ENCODE peak calls at places on chromosome 22, in ten cellular contexts. C is kidney, Y is A549, V is tibial nerve, Z is left ventricle myocardium inferior, T is mammary epithelial cell, G is lower lobe of right lung, B is body of pancreas, J is right lobe of liver, D is uterus. F is an unnamed sample. For H3K4me1, the result is how much of the 10 kb centered on the place peaks cover.

GRCh38 chr22:34567367-34567766 is 498.6 kb upstream of the ISX start:
- DNase-seq in Y (no peak), J (no peak), Z (no peak), D (no peak), G (no peak), V (no peak), B (no peak), T (peak), C (no peak), F (no peak)

GRCh38 chr22:47204002-47204979 is 441.8 kb downstream of the TBC1D22A start:
- DNase-seq in T (no peak), G (no peak), J (no peak), B (no peak), Z (no peak), C (peak), Y (no peak), V (no peak), D (no peak), F (no peak)

GRCh38 chr22:40855104-40855959 is 1.1 kb downstream of the ST13 start:
- DNase-seq in B (no peak), G (no peak), C (no peak), Z (no peak), T (peak), J (no peak), Y (no peak), V (peak), D (peak), F (no peak)

GRCh38 chr22:48541401-48542098 is 1286.1 kb downstream of the BRD1 start:
- DNase-seq in T (no peak), B (no peak), G (no peak), Z (no peak), J (no peak), D (no peak), V (no peak), Y (no peak), C (no peak), F (no peak)

GRCh38 chr22:35556666-35557065 is 16.0 kb downstream of the RASD2 start:
- DNase-seq in Y (no peak), G (no peak), T (no peak), V (no peak), B (no peak), C (no peak), J (no peak), D (no peak), Z (no peak), F (no peak)

GRCh38 chr22:49999063-49999900 is 13.3 kb downstream of the IL17REL start:
- DNase-seq in V (no peak), J (peak), Z (no peak), T (no peak), C (peak), G (peak), D (no peak), B (no peak), Y (no peak), F (peak)

GRCh38 chr22:43090130-43090789 is 1.1 kb upstream of the TTLL1 start:
- DNase-seq in C (peak), B (peak), J (no peak), G (peak), V (peak), Z (peak), Y (peak), T (peak), D (peak), F (no peak)

GRCh38 chr22:36197065-36197440 is 4.6 kb downstream of the APOL4 start:
- DNase-seq in J (no peak), B (peak), D (peak), V (peak), Y (no peak), T (no peak), C (no peak), G (no peak), Z (peak), F (no peak)

GRCh38 chr22:31818481-31819392 is 64.9 kb downstream of the DEPDC5 start:
- DNase-seq in G (no peak), V (no peak), Z (no peak), D (no peak), B (no peak), Y (peak), J (no peak), T (peak), C (no peak), F (no peak)

GRCh38 chr22:29912605-29913398 is 29.8 kb downstream of the MTMR3 start:
- DNase-seq in C (no peak), B (no peak), G (no peak), Z (no peak), J (no peak), Y (peak), V (no peak), D (no peak), T (peak), F (no peak)

GRCh38 chr22:46081831-46082210 is 68.5 kb upstream of the PPARA start:
- DNase-seq in J (peak), V (no peak), B (no peak), Y (no peak), T (peak), C (peak), G (peak), D (peak), Z (peak), F (peak)

GRCh38 chr22:26170112-26170492 is 840 bp downstream of the SEZ6L start:
- DNase-seq in V (no peak), B (no peak), T (no peak), Z (no peak), Y (no peak), G (no peak), D (no peak), J (no peak), C (no peak), F (no peak)

GRCh38 chr22:19478086-19478392 is 954 bp downstream of the UFD1 start:
- DNase-seq in Z (no peak), J (no peak), Y (no peak), V (no peak), B (no peak), C (no peak), G (no peak), T (no peak), D (no peak), F (no peak)

GRCh38 chr22:42041784-42042183 is 28.8 kb downstream of the NAGA start:
- DNase-seq in G (no peak), V (no peak), J (no peak), Z (no peak), B (no peak), D (no peak), Y (no peak), T (no peak), C (no peak), F (no peak)

GRCh38 chr22:33101550-33101949 is 43.4 kb upstream of the SYN3 start:
- DNase-seq in J (no peak), B (no peak), Y (no peak), G (no peak), D (no peak), V (no peak), Z (no peak), C (no peak), T (no peak), F (no peak)

DNA sequence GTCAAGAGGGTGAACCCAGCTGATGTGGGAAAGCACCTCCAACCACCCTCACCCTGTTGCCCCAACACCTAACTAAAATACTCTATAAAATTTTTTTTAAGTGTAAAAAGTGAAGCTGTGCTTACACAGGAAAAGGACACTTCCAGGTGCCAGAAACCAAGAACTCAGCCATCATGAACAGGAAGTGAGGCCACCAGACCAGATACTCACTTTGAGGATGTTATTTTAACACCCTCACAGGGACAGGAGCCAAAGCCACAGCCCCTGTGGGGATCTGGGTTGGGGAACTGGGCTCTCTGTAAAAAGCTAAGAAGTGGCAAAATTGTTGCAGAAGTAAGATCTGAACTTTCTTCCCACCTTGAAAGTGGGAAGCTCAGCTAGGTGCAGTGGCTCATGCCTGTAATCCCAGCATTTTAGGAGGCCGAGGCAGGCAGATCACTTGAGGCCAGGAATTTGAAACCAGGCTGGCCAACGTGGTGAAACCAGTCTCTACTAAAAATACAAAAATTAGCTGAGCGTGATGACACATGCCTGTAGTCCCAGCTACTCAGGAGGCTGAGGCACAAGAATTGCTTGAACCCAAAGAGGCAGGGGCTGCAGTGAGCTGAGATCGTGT is 3.8 kb downstream of the RSPH14 start:
- DNase-seq in T (peak), Z (no peak), Y (no peak), D (no peak), C (no peak), B (peak), V (no peak), J (peak), G (no peak), F (no peak)
- H3K27ac ChIP-seq in T (peak), Z (no peak), Y (no peak), D (no peak), C (peak), B (no peak), V (no peak), J (no peak), G (peak), F (peak)

DNA sequence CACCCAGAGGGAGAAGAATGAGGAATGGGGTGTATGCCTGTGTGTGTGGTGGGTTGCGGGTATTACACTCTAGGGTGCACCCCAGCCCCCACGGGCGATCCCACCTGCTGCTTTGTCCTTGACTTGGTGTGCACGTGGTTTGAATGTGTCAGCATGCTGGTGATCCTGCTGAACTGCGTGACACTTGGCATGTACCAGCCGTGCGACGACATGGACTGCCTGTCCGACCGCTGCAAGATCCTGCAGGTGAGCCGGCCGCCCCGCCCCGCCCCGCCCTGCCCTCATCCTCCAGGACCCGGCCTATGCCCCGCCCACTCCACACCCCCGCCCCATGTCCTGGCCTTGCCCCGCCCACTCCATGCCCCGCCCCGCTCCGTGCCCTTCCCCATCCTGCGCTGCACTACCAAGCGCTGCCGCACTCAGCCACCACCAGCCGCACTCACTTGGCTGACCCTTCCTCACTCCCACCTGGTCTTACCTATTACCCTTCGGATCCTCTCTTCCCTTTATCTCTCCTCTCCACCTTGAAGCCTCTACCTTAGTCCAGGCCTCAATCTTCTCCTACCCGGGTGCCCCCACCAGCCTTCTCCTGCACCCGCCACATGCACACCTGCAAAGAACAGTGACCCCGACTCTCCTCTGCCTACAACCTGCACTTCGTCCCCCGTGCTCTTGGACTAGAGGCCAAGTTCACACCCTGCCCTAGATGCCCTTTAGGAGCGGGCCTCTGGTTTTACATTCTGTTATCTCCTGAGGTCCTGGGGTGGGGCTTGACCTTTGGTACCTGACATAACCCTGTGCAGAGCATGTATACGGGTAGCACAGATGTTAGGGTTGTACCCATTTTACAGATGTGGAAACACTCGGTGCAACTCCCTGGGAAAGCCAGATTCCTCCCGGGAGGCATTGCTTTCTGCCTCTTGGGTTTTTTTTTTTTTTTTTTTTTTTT is 27.7 kb downstream of the CACNA1I start:
- DNase-seq in D (no peak), Z (no peak), C (peak), B (peak), G (peak), T (peak), Y (peak), V (no peak), J (no peak), F (peak)
- TF ChIP-seq CTCF in D (no peak), Z (no peak), C (no peak), B (no peak), G (no peak), T (peak), Y (no peak), V (no peak), J (no peak), F (no peak)

DNA sequence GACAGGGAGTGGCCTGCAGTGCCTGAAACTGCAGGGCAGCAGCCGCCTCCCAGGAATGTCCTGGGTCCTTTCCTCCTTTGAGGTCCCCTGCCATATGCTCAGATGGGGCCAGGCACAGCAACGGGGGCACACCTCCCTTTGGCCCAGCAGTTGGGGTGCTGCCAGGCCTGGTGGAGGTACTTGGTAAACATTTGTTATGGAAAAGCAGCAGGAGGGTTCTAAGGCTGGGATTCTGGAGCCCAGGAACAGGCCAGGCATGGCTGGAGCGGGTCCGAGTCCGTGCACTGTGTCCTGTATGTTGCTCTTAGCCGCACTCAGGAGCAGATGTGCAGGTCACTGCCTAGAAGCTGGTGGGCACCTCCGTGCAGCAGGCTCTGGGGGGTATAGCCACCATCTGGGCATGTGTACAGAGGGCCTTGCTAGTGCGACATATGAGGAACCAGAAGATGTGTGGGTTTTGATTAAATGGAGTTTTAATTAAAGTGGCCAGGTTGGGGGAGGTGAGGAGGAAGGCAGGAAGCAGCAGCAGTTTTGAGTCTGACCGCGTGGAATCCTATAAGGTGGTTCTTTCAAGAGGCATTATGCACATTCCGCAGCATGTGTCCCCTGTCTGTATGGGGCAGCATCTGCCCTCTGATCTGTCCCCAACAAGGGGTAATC is 1.5 kb downstream of the ADORA2A start:
- DNase-seq in B (no peak), G (peak), V (no peak), Z (no peak), Y (no peak), J (peak), D (no peak), C (peak), T (no peak), F (no peak)
- H3K4me1 ChIP-seq in B (under half), G (half or more), V (under half), Z (half or more), Y (under half), J (under half), D (under half), C (under half), T (under half), F (under half)

GRCh38 chr22:17772963-17773605 is 1.2 kb downstream of the BID start:
- DNase-seq in V (no peak), T (peak), J (no peak), C (peak), Y (no peak), D (no peak), B (peak), G (no peak), Z (no peak), F (no peak)
- H3K27ac ChIP-seq in V (no peak), T (no peak), J (peak), C (no peak), Y (peak), D (no peak), B (no peak), G (peak), Z (no peak), F (no peak)

DNA sequence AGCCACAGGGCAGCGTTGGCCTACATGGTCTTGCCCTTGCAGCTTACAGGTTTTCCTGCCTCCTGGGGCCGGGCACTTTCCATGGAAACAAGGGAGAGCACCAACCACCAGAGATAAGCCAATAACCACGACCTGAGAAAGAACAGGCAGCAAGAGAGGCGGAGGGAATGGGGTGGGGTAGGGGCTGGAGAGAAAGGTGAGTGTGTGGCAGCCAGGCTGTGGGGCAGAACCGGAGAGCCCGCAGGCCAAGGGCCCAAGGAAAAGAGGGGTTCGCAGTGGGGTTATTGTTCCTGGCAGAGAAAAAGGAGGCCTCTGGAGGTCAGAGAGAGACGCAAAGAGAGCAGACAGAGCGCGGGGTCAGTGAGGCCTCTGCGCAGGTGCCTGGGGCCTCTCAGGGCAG is 33.2 kb downstream of the LRRC74B start:
- DNase-seq in V (no peak), J (no peak), G (no peak), T (no peak), Y (no peak), D (no peak), B (no peak), C (no peak), Z (no peak), F (no peak)
- TF ChIP-seq CTCF in V (no peak), J (no peak), G (no peak), T (no peak), Y (no peak), D (no peak), B (no peak), C (no peak), Z (no peak), F (no peak)

GRCh38 chr22:37328017-37328416 is 45.7 kb downstream of the CYTH4 start:
- DNase-seq in D (no peak), T (peak), Y (peak), J (no peak), G (no peak), B (no peak), V (no peak), Z (no peak), C (no peak), F (no peak)

GRCh38 chr22:37331034-37331428 is 48.7 kb downstream of the CYTH4 start:
- DNase-seq in V (no peak), Y (no peak), Z (no peak), C (no peak), T (peak), B (no peak), D (no peak), G (no peak), J (no peak), F (no peak)

GRCh38 chr22:37329239-37330140 is 47.2 kb downstream of the CYTH4 start:
- DNase-seq in V (no peak), J (no peak), G (no peak), C (no peak), T (peak), D (no peak), B (no peak), Y (peak), Z (no peak), F (no peak)

GRCh38 chr22:37331811-37332536 is 49.7 kb downstream of the CYTH4 start:
- DNase-seq in C (no peak), D (no peak), J (no peak), Z (no peak), T (no peak), G (no peak), Y (peak), B (no peak), V (no peak), F (no peak)

GRCh38 chr22:37330200-37331033 is 48.1 kb downstream of the CYTH4 start:
- DNase-seq in J (no peak), Y (peak), B (peak), D (no peak), V (no peak), Z (no peak), C (no peak), G (no peak), T (peak), F (peak)
- H3K4me1 ChIP-seq in J (under half), Y (half or more), B (under half), D (under half), V (under half), Z (under half), C (under half), G (under half), T (half or more), F (under half)

DNA sequence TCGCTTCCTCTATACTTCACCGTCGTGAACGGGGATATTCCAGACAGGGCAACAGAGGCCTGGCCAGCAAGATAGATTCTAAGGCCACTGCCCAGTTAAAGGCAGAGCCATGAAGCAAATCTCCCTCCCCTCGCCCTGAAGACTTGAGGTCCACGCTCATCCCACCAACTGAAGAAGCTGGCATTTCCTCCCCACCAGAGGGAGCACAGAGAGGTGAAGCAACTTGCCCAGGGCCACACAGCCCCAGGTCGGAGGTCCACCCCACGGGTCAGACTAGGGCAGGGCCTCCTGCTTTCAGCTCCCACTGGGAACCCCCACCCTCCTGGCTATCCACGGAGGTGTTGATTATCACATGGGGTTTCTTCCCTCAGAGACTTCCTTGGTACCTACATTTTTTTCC is 27.4 kb downstream of the MN1 start:
- DNase-seq in Z (no peak), C (no peak), T (no peak), G (no peak), V (no peak), J (no peak), B (no peak), Y (no peak), D (no peak), F (no peak)
- H3K27ac ChIP-seq in Z (no peak), C (no peak), T (no peak), G (no peak), V (no peak), J (no peak), B (no peak), Y (no peak), D (no peak), F (no peak)

DNA sequence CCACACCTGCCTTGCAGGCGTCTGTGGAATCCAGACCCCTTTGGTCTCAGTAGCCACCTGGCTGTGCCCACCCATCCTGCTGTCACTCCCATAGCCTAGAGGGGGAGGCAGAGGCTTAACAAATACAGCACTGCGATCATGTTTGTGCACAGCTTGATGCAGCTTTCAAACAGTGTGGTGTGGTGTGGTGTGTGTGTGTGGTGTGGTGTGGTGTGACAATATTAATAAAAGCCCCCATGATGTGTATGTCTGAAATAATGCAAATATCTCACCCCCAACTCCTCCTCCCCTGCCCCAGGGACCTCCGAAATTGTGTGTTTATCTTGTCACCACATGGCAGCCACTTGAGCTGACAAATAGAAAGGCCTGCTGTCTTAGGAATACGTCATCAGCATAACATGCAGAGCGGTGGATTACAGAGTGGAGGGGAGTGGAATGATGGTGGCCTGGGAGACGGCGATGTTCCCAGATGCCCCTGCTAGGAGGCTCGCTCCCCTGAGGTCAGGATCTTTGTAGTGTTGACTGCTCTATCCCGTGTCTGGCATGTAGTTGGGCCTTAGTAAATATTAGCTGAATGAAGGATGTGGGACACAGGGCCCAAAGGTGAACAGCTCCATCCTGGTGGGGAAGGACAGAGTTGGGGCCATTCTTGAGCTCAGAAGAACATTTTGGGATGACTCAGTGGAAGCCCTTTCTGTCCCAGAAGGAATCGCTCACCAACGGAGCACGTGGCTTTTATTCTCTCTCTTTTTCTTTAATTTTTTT is 2.8 kb downstream of the PDXP start:
- DNase-seq in V (no peak), B (peak), G (no peak), Z (no peak), C (no peak), D (no peak), T (peak), Y (no peak), J (no peak), F (no peak)
- TF ChIP-seq CTCF in V (peak), B (peak), G (peak), Z (peak), C (peak), D (peak), T (peak), Y (no peak), J (peak), F (peak)